ENCODE peak calls at places on chromosomes 12 and 14, in eight cellular contexts. W is PC-3, L is SK-N-SH, S is hepatocyte, O is neural progenitor cell, I is HCT116, C is GM23248, Y is MM.1S. M is an unnamed sample.

GRCh38 chr14:105465209-105466031 is 9.2 kb upstream of the CRIP2 start:
- DNase-seq in S (no peak), W (peak), O (no peak), C (no peak), Y (no peak), I (no peak), L (no peak), M (no peak)

GRCh38 chr14:101776315-101776714 is 14.8 kb downstream of the PPP2R5C start:
- DNase-seq in S (no peak), I (no peak), L (no peak), O (no peak), Y (peak), W (no peak), C (no peak), M (peak)

GRCh38 chr12:1293901-1294300 is 300.5 kb downstream of the FBXL14 start:
- DNase-seq in Y (no peak), S (no peak), C (no peak), W (no peak), I (no peak), O (no peak), L (no peak), M (no peak)

GRCh38 chr12:108201808-108202207 is 72.7 kb downstream of the WSCD2 start:
- DNase-seq in I (no peak), O (no peak), S (no peak), L (no peak), Y (no peak), W (no peak), C (no peak), M (no peak)

GRCh38 chr14:72350215-72350614 is 418.0 kb downstream of the RGS6 start:
- DNase-seq in L (no peak), C (no peak), I (no peak), W (no peak), Y (no peak), O (no peak), S (no peak), M (no peak)

GRCh38 chr12:40104461-40105264 is 1.2 kb downstream of the SLC2A13 start:
- DNase-seq in W (no peak), I (no peak), Y (no peak), C (no peak), S (peak), L (no peak), O (peak), M (peak)

GRCh38 chr12:21881950-21882349 is 59.3 kb downstream of the ABCC9 start:
- DNase-seq in W (no peak), I (no peak), O (no peak), C (no peak), Y (no peak), L (no peak), S (no peak), M (no peak)

GRCh38 chr12:30823140-30823669 is 68.5 kb upstream of the CAPRIN2 start:
- DNase-seq in S (peak), W (no peak), C (peak), I (no peak), L (no peak), O (peak), Y (no peak), M (no peak)

GRCh38 chr12:132163911-132164288 is 19.6 kb downstream of the NOC4L start:
- DNase-seq in S (no peak), I (no peak), L (peak), Y (no peak), C (peak), O (no peak), W (no peak), M (no peak)

GRCh38 chr14:42554091-42554490 is 947.4 kb downstream of the LRFN5 start:
- DNase-seq in C (no peak), O (no peak), W (no peak), Y (no peak), I (no peak), L (no peak), S (no peak), M (no peak)

GRCh38 chr12:112172556-112173324 is 47.4 kb downstream of the TRAFD1 start:
- DNase-seq in C (no peak), O (no peak), W (no peak), L (no peak), Y (no peak), S (no peak), I (no peak), M (no peak)

GRCh38 chr12:108633534-108634224 is at the start of gene SELPLG:
- DNase-seq in O (no peak), L (no peak), W (no peak), I (no peak), Y (peak), S (no peak), C (no peak), M (peak)

GRCh38 chr14:68513137-68513536 is 279.7 kb downstream of the ZFP36L1 start:
- DNase-seq in O (no peak), Y (no peak), S (no peak), C (no peak), W (no peak), I (no peak), L (no peak), M (peak)

GRCh38 chr12:70355972-70356371 is 10.1 kb upstream of the KCNMB4 start:
- DNase-seq in W (no peak), C (no peak), S (no peak), Y (no peak), O (no peak), L (no peak), I (no peak), M (no peak)

GRCh38 chr14:69505338-69506240 is 21.1 kb downstream of the PLEKHD1 start:
- DNase-seq in O (no peak), W (no peak), C (no peak), S (no peak), Y (no peak), I (peak), L (no peak), M (no peak)

GRCh38 chr12:54039417-54040147 is 6.7 kb downstream of the HOXC5 start:
- DNase-seq in Y (no peak), S (no peak), O (peak), W (no peak), I (no peak), C (peak), L (no peak), M (no peak)
- H3K4me3 ChIP-seq in Y (peak), S (no peak), O (no peak), W (no peak), I (no peak), C (no peak), L (no peak), M (no peak)

GRCh38 chr12:68871899-68872298 is 61.1 kb downstream of the CPM start:
- DNase-seq in I (peak), S (no peak), O (peak), Y (no peak), C (peak), W (peak), L (no peak), M (peak)
- TF ChIP-seq EZH2phosphoT487 in I (no peak), S (no peak), O (no peak), Y (no peak), C (no peak), W (no peak), L (no peak), M (no peak)

GRCh38 chr12:115384391-115384790 is 700.4 kb upstream of the TBX3 start:
- DNase-seq in O (no peak), Y (no peak), S (no peak), I (no peak), L (no peak), W (peak), C (no peak), M (no peak)

GRCh38 chr12:115387392-115387791 is 703.4 kb upstream of the TBX3 start:
- DNase-seq in W (no peak), C (no peak), S (no peak), O (no peak), L (no peak), Y (no peak), I (no peak), M (no peak)

GRCh38 chr12:115385141-115385540 is 701.2 kb upstream of the TBX3 start:
- DNase-seq in L (no peak), O (no peak), S (no peak), W (peak), I (no peak), C (no peak), Y (no peak), M (no peak)

GRCh38 chr12:115383668-115384067 is 699.7 kb upstream of the TBX3 start:
- DNase-seq in C (peak), I (no peak), Y (no peak), L (no peak), O (no peak), S (peak), W (peak), M (no peak)

GRCh38 chr12:115388139-115388538 is 704.2 kb upstream of the TBX3 start:
- DNase-seq in Y (no peak), W (no peak), C (no peak), L (no peak), I (no peak), O (no peak), S (no peak), M (no peak)
- H3K27ac ChIP-seq in Y (no peak), W (no peak), C (no peak), L (no peak), I (no peak), O (no peak), S (no peak), M (no peak)

DNA sequence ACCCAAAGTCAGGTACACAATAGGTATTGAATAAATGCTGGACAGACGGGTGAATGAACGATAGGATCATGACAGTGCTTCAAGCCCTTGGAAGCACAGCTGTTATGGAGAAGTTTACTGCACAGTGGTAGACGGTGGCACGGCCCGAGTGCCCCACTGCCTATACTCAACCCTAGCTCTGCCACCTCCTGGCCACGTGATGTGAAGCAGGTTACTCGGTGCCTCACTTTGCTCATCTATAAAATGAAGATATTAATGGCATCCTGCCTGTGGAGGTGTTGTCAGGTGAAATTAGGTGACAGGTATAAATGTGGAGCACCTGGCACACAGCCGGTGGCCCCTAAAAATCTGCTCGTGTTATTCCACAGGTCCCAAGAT is 5.8 kb downstream of the ASB2 start:
- DNase-seq in C (peak), I (peak), O (peak), L (peak), Y (peak), W (peak), S (no peak), M (peak)
- H3K4me3 ChIP-seq in C (peak), I (no peak), O (no peak), L (no peak), Y (peak), W (peak), S (no peak), M (peak)

GRCh38 chr12:96143392-96143791 is 50.8 kb upstream of the ELK3 start:
- DNase-seq in I (no peak), O (no peak), Y (no peak), C (no peak), W (no peak), S (no peak), L (no peak), M (peak)
- TF ChIP-seq EZH2phosphoT487 in I (no peak), O (no peak), Y (no peak), C (no peak), W (no peak), S (no peak), L (no peak), M (no peak)

M was measured in OCI-LY7.